ENCODE peak calls at places on chromosomes 5 and 9, in six cellular contexts. T is sigmoid colon, M is AG10803, V is breast epithelium, L is kidney, N is fibroblast of pulmonary artery. U is an unnamed sample.

GRCh38 chr5:115737452-115737851 is 79.0 kb downstream of the CDO1 start:
- DNase-seq in L (no peak), V (no peak), M (no peak), T (no peak), N (no peak), U (no peak)

GRCh38 chr9:129929467-129930125 is 94.3 kb downstream of the USP20 start:
- DNase-seq in T (no peak), N (no peak), M (no peak), L (no peak), V (no peak), U (no peak)

GRCh38 chr9:113998114-113998513 is 80.0 kb downstream of the AMBP start:
- DNase-seq in T (no peak), N (no peak), V (peak), L (peak), M (no peak), U (no peak)

GRCh38 chr5:165630211-165630866 is 2124.9 kb downstream of the MAT2B start:
- DNase-seq in V (no peak), L (peak), N (peak), T (peak), M (peak), U (peak)

GRCh38 chr9:131020388-131020787 is 11.4 kb downstream of the LAMC3 start:
- DNase-seq in N (peak), L (no peak), M (peak), T (no peak), V (no peak), U (no peak)

GRCh38 chr9:86175743-86176456 is 76.5 kb upstream of the GOLM1 start:
- DNase-seq in M (no peak), N (no peak), T (no peak), L (no peak), V (no peak), U (peak)

GRCh38 chr5:33313150-33313549 is 127.6 kb upstream of the TARS1 start:
- DNase-seq in T (no peak), M (peak), V (no peak), N (peak), L (no peak), U (no peak)

GRCh38 chr5:56303511-56303910 is 70.4 kb upstream of the ANKRD55 start:
- DNase-seq in V (no peak), N (no peak), L (no peak), M (no peak), T (no peak), U (no peak)

GRCh38 chr5:157328277-157328912 is 62.5 kb downstream of the CYFIP2 start:
- DNase-seq in V (no peak), M (peak), N (peak), L (peak), T (peak), U (peak)

GRCh38 chr9:117763314-117763713 is 59.1 kb downstream of the TLR4 start:
- DNase-seq in L (no peak), T (no peak), N (peak), M (peak), V (no peak), U (no peak)

GRCh38 chr9:137480686-137481683 is 21.9 kb upstream of the NSMF start:
- DNase-seq in M (no peak), T (no peak), V (no peak), N (no peak), L (peak), U (peak)

GRCh38 chr5:74722271-74722670 is 37.2 kb downstream of the HEXB start:
- DNase-seq in M (no peak), N (no peak), V (no peak), T (no peak), L (no peak), U (no peak)

GRCh38 chr5:96431376-96432244 is 1.4 kb downstream of the PCSK1 start:
- DNase-seq in M (peak), T (no peak), V (no peak), L (no peak), N (peak), U (no peak)
- H3K4me3 ChIP-seq in M (peak), T (no peak), V (peak), L (no peak), N (no peak), U (peak)

GRCh38 chr5:39178171-39178570 is 41.2 kb downstream of the FYB1 start:
- DNase-seq in N (peak), M (peak), V (no peak), T (no peak), L (no peak), U (no peak)

GRCh38 chr5:39178856-39179255 is 40.5 kb downstream of the FYB1 start:
- DNase-seq in V (no peak), L (no peak), N (no peak), T (no peak), M (no peak), U (no peak)

GRCh38 chr5:39175273-39175955 is 43.9 kb downstream of the FYB1 start:
- DNase-seq in V (no peak), N (no peak), L (no peak), T (no peak), M (no peak), U (no peak)

GRCh38 chr5:39177629-39177959 is 41.8 kb downstream of the FYB1 start:
- DNase-seq in V (no peak), N (no peak), L (no peak), T (no peak), M (no peak), U (no peak)

DNA sequence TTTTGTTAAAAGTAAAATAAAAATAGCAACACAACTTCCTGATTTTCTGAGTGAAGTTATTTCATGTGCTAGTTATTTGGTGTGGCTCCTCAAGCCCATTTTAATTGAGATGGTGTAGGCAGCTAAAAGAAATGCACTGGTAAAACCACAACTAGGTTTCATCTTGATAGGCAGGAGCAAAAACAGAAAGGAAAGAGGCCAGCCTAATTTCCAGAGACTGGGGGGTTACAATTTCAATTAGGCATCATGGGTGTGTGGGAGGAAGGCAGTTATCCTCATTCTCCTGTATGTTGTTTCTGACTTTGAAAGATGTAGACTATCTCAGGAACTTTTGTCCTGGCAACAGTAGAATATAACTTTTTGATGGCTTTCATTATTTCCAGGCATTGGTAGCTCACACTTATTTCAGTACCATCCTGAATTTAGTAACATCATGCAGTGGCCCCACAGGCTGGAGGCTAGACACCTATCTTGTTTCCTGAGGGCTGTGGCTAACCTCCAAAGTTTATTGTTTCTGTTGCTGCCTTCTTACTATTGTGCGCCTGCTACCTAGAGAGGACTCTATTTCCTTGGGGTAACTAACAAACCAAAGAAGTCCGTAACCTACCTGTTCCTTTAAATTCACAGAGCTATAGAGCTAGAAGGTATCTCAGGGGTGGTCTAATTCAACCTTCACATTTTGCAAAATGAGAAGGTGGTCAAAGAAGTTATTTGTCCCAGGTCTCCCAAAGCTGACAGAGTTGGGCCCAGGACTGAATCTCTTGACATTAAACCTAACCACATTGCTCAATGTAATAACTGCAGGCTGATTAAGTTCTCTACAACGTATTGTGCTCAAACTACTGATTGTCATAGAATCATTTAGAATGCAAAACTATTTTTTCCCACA is 42.4 kb downstream of the FYB1 start:
- DNase-seq in V (no peak), M (no peak), T (no peak), L (no peak), N (no peak), U (no peak)
- H3K4me3 ChIP-seq in V (no peak), M (no peak), T (no peak), L (no peak), N (no peak), U (no peak)

DNA sequence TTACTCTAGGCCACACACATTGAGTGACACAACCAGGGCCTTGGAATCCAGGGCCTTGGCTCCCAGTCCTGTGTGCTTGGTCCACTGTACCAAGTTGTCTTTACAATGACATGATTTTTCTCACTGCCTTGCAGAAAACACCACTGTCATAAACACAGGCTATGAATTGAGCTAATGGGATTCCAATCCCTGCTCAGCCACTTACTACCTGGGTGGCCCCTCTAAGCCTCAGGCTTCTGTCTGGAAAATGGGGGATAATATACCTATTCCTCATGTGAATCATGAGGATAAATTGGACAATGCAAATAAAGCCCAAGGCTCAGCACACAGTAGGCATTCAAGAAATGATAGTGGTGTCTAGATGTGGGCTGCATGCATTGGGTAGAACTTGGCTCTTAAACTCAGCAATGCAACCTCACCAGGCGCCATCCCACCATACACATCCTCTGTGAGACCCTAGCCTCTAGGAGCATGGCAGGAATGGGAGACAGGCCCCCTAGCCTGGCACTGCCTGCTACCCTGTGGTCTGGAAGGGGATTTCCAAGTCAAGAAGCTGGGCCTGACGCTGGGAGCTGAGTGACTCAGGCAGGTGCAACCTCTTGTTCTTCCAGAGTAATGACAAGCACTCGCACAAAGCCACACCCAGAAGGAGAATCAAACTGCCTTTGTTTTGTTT is 2.3 kb upstream of the TNIP1 start:
- DNase-seq in N (no peak), M (no peak), L (no peak), T (no peak), V (no peak), U (no peak)
- H3K4me3 ChIP-seq in N (no peak), M (no peak), L (no peak), T (no peak), V (no peak), U (no peak)

GRCh38 chr9:33510264-33511183 is 13.5 kb upstream of the ANKRD18B start:
- DNase-seq in T (peak), L (peak), V (no peak), M (peak), N (peak), U (peak)

DNA sequence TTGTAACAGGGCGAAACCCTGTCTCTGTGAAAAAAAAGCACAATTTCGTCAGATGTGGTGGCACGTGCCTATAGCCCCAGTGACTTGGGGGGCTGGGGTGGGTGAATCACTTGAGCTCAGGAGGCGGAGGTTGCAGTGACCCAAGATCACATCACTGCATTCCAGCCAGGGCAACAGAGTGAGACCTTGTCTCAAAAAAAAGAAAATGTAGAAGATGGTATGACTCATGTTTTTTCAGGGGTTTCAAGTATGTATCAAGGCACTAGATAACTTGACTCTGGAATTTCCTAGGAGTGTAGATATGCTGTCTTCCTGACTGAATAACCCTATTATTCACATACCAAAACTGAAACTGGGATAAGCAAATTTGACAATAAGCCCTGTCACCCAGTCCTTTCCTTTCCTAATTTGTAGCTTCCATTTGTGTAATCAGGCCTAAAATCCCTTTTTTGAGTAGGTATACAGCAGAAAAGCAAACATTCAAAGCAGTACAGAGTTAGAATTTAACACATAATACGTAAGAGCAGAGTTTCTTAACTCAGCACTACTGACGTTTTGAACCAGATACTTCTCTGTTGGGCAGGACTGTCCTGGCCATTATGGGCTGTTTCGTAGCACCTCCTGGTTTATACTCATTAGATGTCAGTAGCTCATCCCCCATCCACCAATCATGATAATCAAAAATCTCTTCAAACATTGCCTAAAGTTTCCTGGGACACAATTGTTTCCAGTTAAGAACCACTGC is 17.3 kb upstream of the ANKRD18B start:
- DNase-seq in L (no peak), N (peak), M (peak), T (no peak), V (no peak), U (no peak)
- H3K4me3 ChIP-seq in L (no peak), N (peak), M (peak), T (no peak), V (no peak), U (no peak)

GRCh38 chr9:25681270-25681669 is 3.0 kb upstream of the TUSC1 start:
- DNase-seq in N (peak), V (no peak), T (no peak), M (peak), L (no peak), U (no peak)

GRCh38 chr9:25677301-25678146 is 720 bp downstream of the TUSC1 start:
- DNase-seq in M (peak), N (peak), L (peak), T (peak), V (peak), U (peak)

GRCh38 chr9:25678147-25678666 is at the start of gene TUSC1:
- DNase-seq in M (peak), N (peak), V (peak), T (peak), L (peak), U (peak)

GRCh38 chr9:25678846-25679360 is 659 bp upstream of the TUSC1 start:
- DNase-seq in T (no peak), N (no peak), M (no peak), L (no peak), V (no peak), U (no peak)
- H3K4me3 ChIP-seq in T (peak), N (peak), M (peak), L (peak), V (peak), U (peak)

U was measured in heart left ventricle.